ENCODE peak calls at places on chromosomes 13 and 19, in eight cellular contexts. K, G, V, U, Z, O, D and E are unnamed samples.

GRCh38 chr13:20217168-20217567 is 15.0 kb downstream of the GJB6 start:
- DNase-seq in K (no peak), G (no peak), V (no peak), U (no peak), Z (no peak), O (no peak), D (no peak), E (no peak)

GRCh38 chr13:53336441-53337160 is 308.0 kb downstream of the OLFM4 start:
- DNase-seq in K (no peak), G (no peak), V (no peak), U (no peak), Z (no peak), O (no peak), D (no peak), E (no peak)

GRCh38 chr13:89740994-89741678 is 1606.4 kb upstream of the MIR17HG start:
- DNase-seq in K (no peak), G (no peak), V (no peak), U (no peak), Z (no peak), O (no peak), D (no peak), E (no peak)

GRCh38 chr13:30991922-30992321 is 59.5 kb downstream of the TEX26 start:
- DNase-seq in K (no peak), G (no peak), V (no peak), U (no peak), Z (no peak), O (no peak), D (no peak), E (no peak)

GRCh38 chr13:66077286-66077685 is 1152.8 kb downstream of the PCDH9 start:
- DNase-seq in K (no peak), G (no peak), V (no peak), U (no peak), Z (no peak), O (no peak), D (no peak), E (no peak)

GRCh38 chr19:11673608-11674041 is 65.1 kb downstream of the ZNF823 start:
- DNase-seq in K (no peak), G (peak), V (peak), U (no peak), Z (peak), O (peak), D (no peak), E (peak)

GRCh38 chr13:30033681-30034447 is 183.4 kb upstream of the UBL3 start:
- DNase-seq in K (no peak), G (no peak), V (no peak), U (no peak), Z (peak), O (no peak), D (no peak), E (no peak)

GRCh38 chr13:38922170-38922569 is 68.5 kb downstream of the STOML3 start:
- DNase-seq in K (no peak), G (no peak), V (no peak), U (no peak), Z (no peak), O (no peak), D (no peak), E (no peak)

GRCh38 chr19:33214621-33215020 is 11.0 kb downstream of the SLC7A10 start:
- DNase-seq in K (no peak), G (no peak), V (peak), U (no peak), Z (peak), O (no peak), D (no peak), E (no peak)

GRCh38 chr19:13208131-13208963 is 58.1 kb downstream of the IER2 start:
- DNase-seq in K (peak), G (peak), V (peak), U (no peak), Z (peak), O (peak), D (peak), E (peak)

GRCh38 chr19:51107406-51108065 is 673 bp downstream of the CTU1 start:
- DNase-seq in K (no peak), G (no peak), V (no peak), U (no peak), Z (peak), O (no peak), D (no peak), E (no peak)

GRCh38 chr13:27289016-27289665 is 18.5 kb downstream of the RASL11A start:
- DNase-seq in K (no peak), G (no peak), V (no peak), U (no peak), Z (no peak), O (no peak), D (no peak), E (no peak)

GRCh38 chr19:39401549-39402416 is 4.9 kb upstream of the ZFP36 start:
- DNase-seq in K (peak), G (no peak), V (peak), U (peak), Z (peak), O (peak), D (peak), E (peak)

GRCh38 chr19:53193534-53194222 is 520 bp upstream of the ZNF665 start:
- DNase-seq in K (no peak), G (no peak), V (no peak), U (no peak), Z (no peak), O (no peak), D (no peak), E (peak)

GRCh38 chr13:24893863-24894262 is 129.9 kb downstream of the RNF17 start:
- DNase-seq in K (no peak), G (no peak), V (peak), U (no peak), Z (no peak), O (no peak), D (no peak), E (no peak)

GRCh38 chr13:32453981-32454380 is 26.1 kb upstream of the N4BP2L1 start:
- DNase-seq in K (no peak), G (no peak), V (no peak), U (no peak), Z (no peak), O (no peak), D (no peak), E (no peak)

GRCh38 chr13:23323946-23324709 is 109.4 kb downstream of the SACS start:
- DNase-seq in K (no peak), G (no peak), V (no peak), U (no peak), Z (no peak), O (no peak), D (no peak), E (no peak)

GRCh38 chr13:73063166-73063565 is 4.4 kb downstream of the KLF5 start:
- DNase-seq in K (no peak), G (no peak), V (no peak), U (no peak), Z (no peak), O (no peak), D (no peak), E (no peak)

GRCh38 chr19:41263042-41263849 is 926 bp upstream of the HNRNPUL1 start:
- DNase-seq in K (peak), G (peak), V (peak), U (peak), Z (peak), O (peak), D (peak), E (peak)

GRCh38 chr19:5997371-5997770 is 19.4 kb upstream of the RANBP3 start:
- DNase-seq in K (no peak), G (no peak), V (no peak), U (no peak), Z (no peak), O (no peak), D (no peak), E (no peak)

GRCh38 chr13:78129850-78130249 is 211.2 kb upstream of the EDNRB start:
- DNase-seq in K (no peak), G (no peak), V (no peak), U (no peak), Z (no peak), O (no peak), D (no peak), E (no peak)

GRCh38 chr13:95530178-95530577 is 22.3 kb upstream of the CLDN10 start:
- DNase-seq in K (no peak), G (no peak), V (no peak), U (no peak), Z (peak), O (no peak), D (no peak), E (no peak)

GRCh38 chr19:5593245-5593962 is 25.7 kb upstream of the TINCR start:
- DNase-seq in K (no peak), G (no peak), V (no peak), U (no peak), Z (no peak), O (no peak), D (no peak), E (no peak)

GRCh38 chr13:21435710-21436151 is 23.4 kb downstream of the ZDHHC20 start:
- DNase-seq in K (peak), G (peak), V (peak), U (peak), Z (peak), O (peak), D (peak), E (peak)

GRCh38 chr13:44493213-44493812 is 82.8 kb downstream of the TSC22D1 start:
- DNase-seq in K (no peak), G (no peak), V (no peak), U (no peak), Z (no peak), O (no peak), D (no peak), E (no peak)

GRCh38 chr19:21568816-21569496 is 63.6 kb downstream of the ZNF429 start:
- DNase-seq in K (peak), G (peak), V (peak), U (peak), Z (peak), O (peak), D (peak), E (no peak)

GRCh38 chr13:76019421-76020044 is 383.4 kb downstream of the LMO7 start:
- DNase-seq in K (no peak), G (peak), V (peak), U (no peak), Z (peak), O (no peak), D (no peak), E (no peak)

GRCh38 chr13:65600702-65601101 is 1629.4 kb downstream of the PCDH9 start:
- DNase-seq in K (no peak), G (no peak), V (no peak), U (no peak), Z (peak), O (no peak), D (no peak), E (no peak)

GRCh38 chr13:39527961-39528720 is 74.9 kb downstream of the LHFPL6 start:
- DNase-seq in K (no peak), G (no peak), V (no peak), U (no peak), Z (peak), O (no peak), D (no peak), E (no peak)

GRCh38 chr19:5017235-5017634 is 48.3 kb downstream of the KDM4B start:
- DNase-seq in K (no peak), G (no peak), V (no peak), U (no peak), Z (peak), O (no peak), D (no peak), E (no peak)

GRCh38 chr19:18321729-18322091 is 1.2 kb downstream of the LSM4 start:
- DNase-seq in K (peak), G (no peak), V (no peak), U (no peak), Z (peak), O (no peak), D (peak), E (no peak)

GRCh38 chr13:44854264-44855060 is 134.8 kb downstream of the NUFIP1 start:
- DNase-seq in K (no peak), G (peak), V (peak), U (no peak), Z (no peak), O (no peak), D (no peak), E (no peak)

GRCh38 chr19:55600336-55601028 is 394 bp downstream of the ZNF524 start:
- DNase-seq in K (no peak), G (peak), V (peak), U (peak), Z (no peak), O (no peak), D (no peak), E (no peak)

GRCh38 chr19:38606131-38606530 is 11.6 kb downstream of the MAP4K1 start:
- DNase-seq in K (no peak), G (no peak), V (no peak), U (no peak), Z (no peak), O (no peak), D (no peak), E (no peak)

GRCh38 chr13:39770514-39770913 is 115.1 kb downstream of the COG6 start:
- DNase-seq in K (no peak), G (no peak), V (no peak), U (no peak), Z (no peak), O (no peak), D (no peak), E (no peak)

GRCh38 chr13:112959206-112959605 is 9.8 kb upstream of the MCF2L start:
- DNase-seq in K (no peak), G (peak), V (no peak), U (no peak), Z (peak), O (no peak), D (no peak), E (no peak)

GRCh38 chr13:39913928-39914327 is 258.5 kb downstream of the COG6 start:
- DNase-seq in K (no peak), G (no peak), V (no peak), U (no peak), Z (peak), O (no peak), D (no peak), E (no peak)